ENCODE peak calls at places on chromosomes 3 and 15, in five cellular contexts. T is GM06990, M is DND-41, W is uterus, H is stomach. R is an unnamed sample.

GRCh38 chr15:27704939-27705514 is 394.1 kb downstream of the OCA2 start:
- DNase-seq in T (no peak), M (no peak), W (no peak), H (no peak), R (no peak)

GRCh38 chr3:105436687-105437086 is 70.0 kb downstream of the ALCAM start:
- DNase-seq in T (no peak), M (no peak), W (no peak), H (no peak), R (no peak)

GRCh38 chr3:110246796-110247369 is 824.7 kb upstream of the NECTIN3 start:
- DNase-seq in T (no peak), M (no peak), W (no peak), H (no peak), R (peak)

GRCh38 chr3:55165278-55165677 is 237.4 kb upstream of the LRTM1 start:
- DNase-seq in T (no peak), M (no peak), W (no peak), H (no peak), R (no peak)

GRCh38 chr3:23546186-23546585 is 259.6 kb upstream of the UBE2E1 start:
- DNase-seq in T (no peak), M (no peak), W (no peak), H (no peak), R (peak)

GRCh38 chr3:179526989-179527391 is 35.7 kb upstream of the ACTL6A start:
- DNase-seq in T (no peak), M (no peak), W (peak), H (no peak), R (peak)

GRCh38 chr3:14152963-14153355 is 25.4 kb downstream of the XPC start:
- DNase-seq in T (no peak), M (no peak), W (no peak), H (no peak), R (no peak)

GRCh38 chr3:195808741-195809290 is 2.9 kb downstream of the MUC4 start:
- DNase-seq in T (no peak), M (no peak), W (no peak), H (no peak), R (no peak)

GRCh38 chr3:141294848-141295247 is 63.2 kb downstream of the PXYLP1 start:
- DNase-seq in T (no peak), M (no peak), W (no peak), H (no peak), R (peak)

DNA sequence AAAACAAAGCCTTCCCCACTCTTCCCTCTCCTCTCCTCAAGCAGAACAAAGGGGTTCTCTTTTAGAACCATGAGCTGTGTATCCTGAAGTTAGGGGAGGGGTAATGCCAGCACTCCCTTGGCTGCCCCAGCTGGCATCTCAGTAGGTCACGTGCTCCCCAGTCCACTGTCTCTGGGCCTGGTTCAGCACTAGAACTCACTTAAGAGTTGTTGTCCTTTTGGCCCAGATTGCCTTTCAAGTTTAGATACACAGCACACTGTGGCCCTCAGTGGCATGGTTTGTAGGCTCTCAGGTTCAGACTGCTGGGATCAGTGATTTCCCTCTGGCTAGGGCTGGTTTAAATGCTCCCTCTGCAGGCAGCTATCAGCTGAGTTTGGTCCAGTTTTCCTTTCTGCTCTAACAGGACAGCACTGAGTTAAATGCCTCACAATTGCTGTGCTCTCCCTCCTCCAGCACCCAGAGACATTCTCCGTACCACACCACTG is 188.4 kb upstream of the ST8SIA2 start:
- DNase-seq in T (no peak), M (no peak), W (no peak), H (no peak), R (no peak)
- TF ChIP-seq CTCF in T (peak), M (no peak), W (no peak), H (no peak), R (no peak)

DNA sequence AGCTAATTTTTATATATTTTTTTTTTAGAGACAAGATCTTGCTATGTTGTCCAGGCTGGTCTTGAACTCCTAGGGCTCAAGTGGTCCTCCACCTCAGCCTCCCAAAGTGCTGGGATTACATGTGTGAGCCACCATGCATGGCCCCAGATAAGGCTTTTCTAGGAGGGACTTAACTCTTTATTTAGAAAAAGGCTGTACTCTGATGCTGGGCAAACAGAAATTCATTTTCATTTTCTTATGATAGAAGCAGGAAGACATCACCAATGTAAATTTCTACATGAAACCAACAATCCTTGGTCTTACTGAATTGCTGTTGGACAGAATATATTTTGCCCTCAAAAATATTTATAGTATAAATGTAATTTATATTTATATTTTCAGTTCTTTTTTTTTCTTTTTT is 9.6 kb downstream of the NIPA1 start:
- DNase-seq in T (no peak), M (no peak), W (no peak), H (no peak), R (no peak)
- H3K4me3 ChIP-seq in T (peak), M (no peak), W (no peak), H (no peak), R (no peak)

DNA sequence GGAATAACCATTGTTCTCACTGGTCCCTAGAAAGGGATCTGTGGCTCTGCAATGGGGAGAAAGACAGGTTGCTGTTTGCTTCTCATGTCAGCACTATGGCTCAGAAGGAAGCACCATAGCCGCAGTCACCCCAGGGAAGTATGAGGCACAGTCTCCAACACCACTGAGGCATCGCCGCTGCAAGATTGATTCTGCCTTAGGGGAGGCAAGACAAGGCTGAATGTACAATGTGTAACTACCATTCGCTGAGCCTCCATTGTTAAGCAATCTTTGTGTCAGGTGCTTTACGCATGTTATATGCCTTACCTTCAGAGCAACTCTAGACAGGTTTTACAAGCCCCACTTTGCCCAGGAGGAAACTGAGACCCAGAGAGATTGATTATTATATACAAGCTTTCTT is 100.7 kb upstream of the KCNMB2 start:
- DNase-seq in T (no peak), M (no peak), W (no peak), H (no peak), R (no peak)
- TF ChIP-seq CTCF in T (no peak), M (no peak), W (no peak), H (no peak), R (no peak)

GRCh38 chr15:61743352-61743909 is 316.8 kb downstream of the VPS13C start:
- DNase-seq in T (no peak), M (no peak), W (no peak), H (no peak), R (no peak)

GRCh38 chr15:61746589-61746988 is 313.7 kb downstream of the VPS13C start:
- DNase-seq in T (no peak), M (no peak), W (no peak), H (no peak), R (no peak)

GRCh38 chr15:61748529-61748928 is 311.7 kb downstream of the VPS13C start:
- DNase-seq in T (no peak), M (no peak), W (no peak), H (no peak), R (no peak)

GRCh38 chr15:61736792-61737191 is 323.5 kb downstream of the VPS13C start:
- DNase-seq in T (no peak), M (no peak), W (no peak), H (no peak), R (no peak)

DNA sequence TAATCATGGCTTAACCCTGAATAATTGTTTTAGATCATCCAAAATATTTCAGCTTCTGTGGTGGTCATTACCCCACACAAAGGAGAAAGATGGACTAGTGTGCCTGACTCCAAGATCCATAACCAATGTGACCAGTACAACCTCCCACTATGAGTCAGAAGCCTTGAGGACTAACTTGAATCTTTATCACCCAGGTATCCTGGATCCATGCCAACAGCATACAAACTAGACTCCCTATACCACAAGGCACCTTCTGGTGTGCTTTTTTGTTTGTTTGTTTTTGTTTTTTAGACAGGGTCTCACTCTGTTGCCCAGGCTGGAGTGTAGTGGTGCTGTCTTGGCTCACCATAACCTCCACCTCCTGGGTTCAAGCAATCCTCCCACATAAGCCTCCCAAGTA is 317.7 kb downstream of the VPS13C start:
- DNase-seq in T (no peak), M (no peak), W (no peak), H (no peak), R (no peak)
- H3K4me3 ChIP-seq in T (no peak), M (no peak), W (no peak), H (no peak), R (no peak)

GRCh38 chr3:119550090-119550910 is 9.1 kb downstream of the CD80 start:
- DNase-seq in T (peak), M (no peak), W (no peak), H (no peak), R (peak)
- TF ChIP-seq CTCF in T (peak), M (no peak), W (no peak), H (no peak), R (no peak)

GRCh38 chr15:23687143-23687470 is at the start of gene NDN:
- DNase-seq in T (no peak), M (no peak), W (peak), H (peak), R (peak)
- H3K4me3 ChIP-seq in T (no peak), M (no peak), W (peak), H (peak), R (peak)

R was measured in fibroblast of pulmonary artery.